ENCODE peak calls at places on chromosomes 12 and 14, in five cellular contexts. J, A, N, F and W are unnamed samples.
A peak's percentile ranks its signal among the peaks of the same experiment; 100 is the strongest.

GRCh38 chr12:104223599-104224168 is 8.1 kb downstream of the TXNRD1 start:
- ATAC-seq in F (no peak), N (no peak), J (no peak), A (peak; percentile 24), W (no peak)

GRCh38 chr12:27583057-27583797 is 59.2 kb downstream of the PPFIBP1 start:
- ATAC-seq in J (no peak), A (no peak), F (no peak), N (no peak), W (no peak)

GRCh38 chr14:65991124-65991523 is 495.0 kb upstream of the CCDC196 start:
- ATAC-seq in A (no peak), N (no peak), F (no peak), J (no peak), W (no peak)

GRCh38 chr14:89773644-89774316 is 180.8 kb downstream of the EFCAB11 start:
- ATAC-seq in N (peak; percentile 81), A (peak; percentile 92), J (peak; percentile 56), F (peak; percentile 99), W (no peak)

GRCh38 chr14:65846469-65846868 is 433.9 kb downstream of the FUT8 start:
- ATAC-seq in A (peak; percentile 48), J (no peak), N (no peak), F (no peak), W (no peak)

GRCh38 chr14:57060276-57060956 is 208.3 kb downstream of the EXOC5 start:
- ATAC-seq in N (no peak), F (no peak), A (peak; percentile 94), J (peak; percentile 31), W (no peak)

GRCh38 chr12:116962197-116962596 is 51.4 kb downstream of the FBXW8 start:
- ATAC-seq in N (no peak), J (no peak), A (no peak), F (no peak), W (no peak)

GRCh38 chr14:75176142-75176820 is at the start of gene TMED10:
- ATAC-seq in F (peak; percentile 86), J (peak; percentile 84), N (peak; percentile 96), A (peak; percentile 89), W (peak; percentile 93)

DNA sequence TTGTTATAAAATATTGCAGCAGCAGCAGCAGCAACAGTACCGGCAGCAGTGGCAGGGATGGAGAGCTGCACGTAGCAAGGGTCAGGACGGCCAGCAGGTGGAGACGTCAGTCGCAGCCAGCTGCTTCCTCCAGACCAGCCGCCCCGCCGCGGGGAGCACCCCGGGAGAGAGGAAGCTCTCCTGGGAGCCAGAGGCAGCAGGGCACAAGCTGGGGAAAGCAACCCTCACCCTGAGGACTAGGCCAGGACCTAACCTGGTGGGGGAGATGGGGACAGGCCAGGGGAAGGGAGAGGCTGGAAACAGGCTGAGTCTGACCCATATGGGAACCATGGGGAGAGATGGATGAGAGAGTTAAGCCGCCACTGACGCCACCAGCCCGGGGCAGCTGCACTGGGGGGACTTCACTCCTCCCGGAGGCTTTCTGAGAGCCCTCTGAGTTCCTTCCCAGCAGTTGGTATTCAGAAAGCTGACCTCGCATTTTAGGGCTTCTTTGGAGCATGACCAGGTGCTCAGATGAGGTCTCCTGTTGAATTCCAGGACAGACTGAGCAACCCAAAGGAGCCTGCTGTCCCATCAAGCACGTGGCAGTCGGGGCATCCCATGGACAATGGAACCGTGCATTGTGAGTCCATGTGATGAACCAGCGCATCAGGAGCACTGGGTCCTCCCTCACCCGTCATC is 56.3 kb downstream of the SPTB start:
- ATAC-seq in N (peak; percentile 82), F (peak; percentile 97), J (peak; percentile 92), A (peak; percentile 98), W (peak; percentile 92)
- H3K4me3 ChIP-seq in N (no peak overlapping the region), F (peak overlapping the region; percentile 33), J (no peak overlapping the region), A (no peak overlapping the region), W (no peak overlapping the region)

DNA sequence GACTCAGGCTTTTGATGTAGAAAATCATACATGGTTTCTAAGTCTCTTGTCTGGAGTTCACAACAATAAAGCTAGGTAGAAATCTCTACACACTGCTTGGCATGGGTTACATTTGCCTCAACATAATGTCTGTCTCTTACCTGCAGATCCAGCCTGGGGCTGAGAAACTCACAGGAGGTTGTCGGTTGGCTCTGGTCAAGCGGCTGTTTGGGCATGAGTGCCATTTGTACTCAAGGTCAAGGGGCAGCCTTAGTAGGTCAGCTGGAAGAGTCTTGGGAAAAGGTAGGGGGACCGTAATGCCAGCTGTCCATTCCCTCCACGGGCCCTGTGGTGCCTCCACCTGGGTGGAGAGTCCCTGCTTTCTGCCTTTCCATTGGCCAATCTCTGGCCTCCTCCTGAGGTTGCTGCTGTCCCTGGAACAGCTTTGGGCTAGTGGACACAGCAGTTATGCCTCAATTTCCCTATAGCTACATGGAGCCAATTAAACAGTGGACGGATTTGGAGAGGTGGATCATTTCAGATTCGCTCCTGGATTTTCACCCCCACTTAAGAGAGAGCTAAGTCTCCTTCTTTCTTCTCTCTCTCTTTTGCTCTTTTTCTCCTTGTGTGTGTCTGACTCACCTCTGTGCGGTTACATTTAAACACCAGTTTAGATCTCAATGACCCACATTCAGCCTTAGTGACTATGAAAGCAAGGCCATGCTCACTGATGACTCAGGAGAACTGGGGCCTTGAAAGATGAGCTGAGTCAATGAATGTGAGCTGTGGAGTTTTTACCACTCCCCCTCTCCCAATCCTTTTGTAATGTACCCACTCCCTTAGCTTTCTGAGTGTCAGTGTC is 132.8 kb upstream of the HIF1A start:
- ATAC-seq in N (peak; percentile 19), J (peak; percentile 77), F (peak; percentile 11), A (peak; percentile 23), W (no peak)
- TF ChIP-seq POLR2AphosphoS5 in N (peak; percentile 25), J (no peak), F (no peak), A (no peak), W (peak; percentile 63)

GRCh38 chr12:56224102-56224701 is at the start of gene NABP2:
- ATAC-seq in N (peak; percentile 93), A (peak; percentile 90), J (peak; percentile 91), F (peak; percentile 85), W (peak; percentile 86)
- TF ChIP-seq EP300 in N (no peak), A (peak; percentile 7), J (peak; percentile 29), F (no peak), W (no peak)

GRCh38 chr14:38128640-38129039 is 79.1 kb upstream of the SSTR1 start:
- ATAC-seq in N (no peak), J (no peak), A (no peak), F (no peak), W (no peak)

GRCh38 chr14:38129192-38129591 is 78.5 kb upstream of the SSTR1 start:
- ATAC-seq in J (no peak), F (no peak), A (no peak), N (no peak), W (no peak)

GRCh38 chr14:38129705-38130104 is 78.0 kb upstream of the SSTR1 start:
- ATAC-seq in A (no peak), J (no peak), N (no peak), F (no peak), W (no peak)

GRCh38 chr14:38127356-38127755 is 80.3 kb upstream of the SSTR1 start:
- ATAC-seq in N (no peak), J (no peak), A (no peak), F (no peak), W (no peak)

DNA sequence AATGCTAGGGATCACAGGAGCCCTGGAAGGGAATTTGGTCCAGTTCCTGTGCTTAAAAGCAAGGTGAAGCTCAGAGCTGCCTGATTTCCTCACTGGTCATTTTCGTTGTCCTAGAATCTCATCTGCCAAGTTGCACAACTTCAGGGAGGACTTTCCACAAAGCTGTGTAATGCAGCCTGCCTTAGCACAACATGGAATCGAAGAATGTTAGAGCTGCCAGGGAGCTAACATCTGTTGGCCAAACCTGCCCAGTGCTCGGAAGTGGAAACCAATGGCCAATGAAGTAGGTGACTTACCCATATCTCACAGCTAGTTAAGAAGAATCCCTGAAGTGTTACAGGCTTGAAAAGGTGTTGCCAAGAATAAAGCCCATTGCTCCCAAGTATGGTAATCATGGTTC is 79.9 kb upstream of the SSTR1 start:
- ATAC-seq in N (no peak), A (no peak), F (no peak), J (no peak), W (no peak)
- H3K4me3 ChIP-seq in N (no peak overlapping the region), A (no peak overlapping the region), F (no peak overlapping the region), J (no peak overlapping the region), W (no peak overlapping the region)

GRCh38 chr14:23418021-23418420 is 9.9 kb upstream of the MYH6 start:
- ATAC-seq in F (peak; percentile 46), J (no peak), N (no peak), A (no peak), W (no peak)
- TF ChIP-seq POLR2AphosphoS5 in F (no peak), J (no peak), N (no peak), A (no peak), W (no peak)